ENCODE peak calls at places on chromosomes 6 and 20, in seven cellular contexts. M is ecto neural progenitor cell; T is T-cell; Q is BJ; O is activated CD4-positive, alpha-beta T cell treated with anti-CD3 and anti-CD28 coated beads for 48 hours; J is NCI-H1105; E is central memory CD8-positive, alpha-beta T cell. F is an unnamed sample.

GRCh38 chr6:15269619-15270018 is 23.8 kb downstream of the JARID2 start:
- DNase-seq in J (no peak), O (no peak), E (no peak), Q (no peak), T (no peak), M (no peak), F (no peak)

GRCh38 chr20:34334654-34335407 is 28.2 kb upstream of the ITCH start:
- DNase-seq in J (no peak), M (no peak), O (no peak), E (no peak), T (no peak), Q (no peak), F (no peak)

GRCh38 chr6:5645275-5645674 is 361.4 kb downstream of the NRN1 start:
- DNase-seq in J (peak), O (no peak), M (no peak), T (no peak), E (no peak), Q (no peak), F (no peak)

GRCh38 chr6:166417285-166417691 is 34.5 kb upstream of the MPC1 start:
- DNase-seq in O (peak), Q (no peak), J (no peak), E (peak), M (no peak), T (peak), F (peak)

GRCh38 chr6:4717856-4718255 is 58.3 kb upstream of the CDYL start:
- DNase-seq in T (no peak), Q (no peak), J (no peak), M (no peak), E (no peak), O (no peak), F (no peak)

GRCh38 chr20:18743665-18744440 is 69.7 kb upstream of the SCP2D1 start:
- DNase-seq in O (no peak), J (no peak), E (no peak), T (no peak), Q (no peak), M (no peak), F (no peak)

GRCh38 chr6:157017861-157018260 is 240.7 kb downstream of the ARID1B start:
- DNase-seq in E (no peak), M (no peak), O (no peak), Q (no peak), T (no peak), J (no peak), F (no peak)

GRCh38 chr20:7392551-7392950 is 547.7 kb downstream of the HAO1 start:
- DNase-seq in T (no peak), Q (no peak), J (no peak), E (no peak), M (no peak), O (no peak), F (no peak)

GRCh38 chr20:17339000-17339399 is 112.2 kb downstream of the PCSK2 start:
- DNase-seq in O (no peak), M (no peak), Q (no peak), T (no peak), J (no peak), E (no peak), F (no peak)

GRCh38 chr6:81138236-81138635 is 614.2 kb downstream of the TENT5A start:
- DNase-seq in T (no peak), M (no peak), Q (no peak), E (no peak), O (no peak), J (peak), F (no peak)

GRCh38 chr20:44211177-44212039 is 837 bp upstream of the OSER1 start:
- DNase-seq in O (peak), E (no peak), J (peak), T (no peak), M (no peak), Q (no peak), F (no peak)

GRCh38 chr6:170443151-170443662 is 109.9 kb downstream of the PSMB1 start:
- DNase-seq in Q (no peak), T (no peak), M (peak), O (no peak), J (no peak), E (no peak), F (no peak)

GRCh38 chr6:17450825-17451224 is 57.4 kb downstream of the CAP2 start:
- DNase-seq in J (peak), M (no peak), E (no peak), Q (no peak), T (no peak), O (no peak), F (no peak)

GRCh38 chr6:95723638-95724037 is 146.3 kb downstream of the MANEA start:
- DNase-seq in J (peak), O (no peak), E (no peak), M (no peak), T (no peak), Q (no peak), F (no peak)

GRCh38 chr6:132131777-132132176 is 180.6 kb upstream of the CCN2 start:
- DNase-seq in M (no peak), J (no peak), T (no peak), E (no peak), Q (peak), O (no peak), F (peak)

GRCh38 chr20:41176711-41177552 is 39.6 kb downstream of the PLCG1 start:
- DNase-seq in M (peak), E (peak), J (no peak), O (no peak), T (no peak), Q (no peak), F (no peak)

GRCh38 chr20:11168026-11168425 is 494.2 kb upstream of the JAG1 start:
- DNase-seq in M (no peak), Q (no peak), O (no peak), J (no peak), T (no peak), E (no peak), F (no peak)

GRCh38 chr6:126107475-126108121 is 121.3 kb downstream of the TRMT11 start:
- DNase-seq in E (no peak), Q (no peak), J (no peak), M (peak), O (no peak), T (no peak), F (no peak)

GRCh38 chr6:23170044-23170443 is 600.7 kb downstream of the HDGFL1 start:
- DNase-seq in T (no peak), J (no peak), O (no peak), M (no peak), Q (no peak), E (no peak), F (no peak)

GRCh38 chr6:106141441-106142237 is 55.5 kb downstream of the PRDM1 start:
- DNase-seq in J (no peak), O (peak), M (no peak), T (peak), E (no peak), Q (no peak), F (no peak)

GRCh38 chr6:43719511-43719910 is 31.9 kb upstream of the MRPS18A start:
- DNase-seq in O (no peak), T (no peak), E (no peak), J (no peak), Q (no peak), M (no peak), F (no peak)

GRCh38 chr20:45095753-45096371 is 5.1 kb downstream of the KCNS1 start:
- DNase-seq in E (peak), O (peak), J (peak), T (peak), M (no peak), Q (no peak), F (no peak)

GRCh38 chr20:38892091-38892981 is 33.9 kb upstream of the FAM83D start:
- DNase-seq in Q (no peak), M (no peak), T (no peak), O (no peak), E (no peak), J (no peak), F (no peak)

GRCh38 chr20:1775117-1775516 is 117.5 kb upstream of the SIRPG start:
- DNase-seq in M (no peak), E (no peak), O (no peak), T (no peak), J (no peak), Q (no peak), F (no peak)

GRCh38 chr6:21599074-21599639 is 5.6 kb downstream of the SOX4 start:
- DNase-seq in Q (no peak), E (no peak), J (no peak), O (no peak), M (no peak), T (no peak), F (no peak)

GRCh38 chr6:157094038-157094437 is 229.3 kb downstream of the TMEM242 start:
- DNase-seq in O (no peak), Q (no peak), M (no peak), E (no peak), J (no peak), T (no peak), F (no peak)

GRCh38 chr20:21515300-21516179 is 1.7 kb upstream of the NKX2-2 start:
- DNase-seq in T (no peak), M (peak), J (no peak), O (peak), Q (no peak), E (no peak), F (peak)

GRCh38 chr6:2939315-2940009 is 31.9 kb downstream of the SERPINB6 start:
- DNase-seq in T (no peak), O (no peak), M (no peak), J (no peak), Q (no peak), E (no peak), F (no peak)

GRCh38 chr6:45614488-45615285 is 237.0 kb upstream of the SUPT3H start:
- DNase-seq in O (no peak), Q (no peak), J (no peak), M (no peak), T (no peak), E (no peak), F (no peak)

GRCh38 chr6:47168176-47168575 is 126.0 kb upstream of the ADGRF1 start:
- DNase-seq in E (no peak), M (no peak), O (no peak), T (no peak), Q (peak), J (no peak), F (no peak)